ENCODE peak calls at places on chromosomes 13 and 19, in six cellular contexts. P, F, B, O, L and D are unnamed samples.

GRCh38 chr19:16247353-16248182 is 49.9 kb downstream of the AP1M1 start:
- DNase-seq in L (peak; percentile 96), P (peak; percentile 78), O (peak; percentile 78), B (peak; percentile 86), F (peak; percentile 78), D (peak; percentile 85)

GRCh38 chr19:41223431-41224234 is 4.6 kb downstream of the AXL start:
- DNase-seq in F (no peak), O (peak; percentile 61), B (no peak), L (peak; percentile 51), P (peak; percentile 38), D (peak; percentile 82)

GRCh38 chr13:98181106-98181815 is 4.2 kb upstream of the RNF113B start:
- DNase-seq in B (no peak), P (no peak), O (no peak), F (no peak), L (no peak), D (no peak)

GRCh38 chr19:42135836-42136235 is 3.6 kb upstream of the POU2F2 start:
- DNase-seq in O (no peak), F (no peak), L (no peak), B (peak; percentile 65), P (no peak), D (no peak)

GRCh38 chr19:48837081-48837524 is 812 bp upstream of the HSD17B14 start:
- DNase-seq in B (peak; percentile 41), P (peak; percentile 91), O (no peak), L (peak; percentile 91), F (peak; percentile 76), D (peak; percentile 93)

GRCh38 chr19:17303940-17304267 is 679 bp upstream of the ABHD8 start:
- DNase-seq in O (peak; percentile 53), P (no peak), L (no peak), F (no peak), B (no peak), D (no peak)

GRCh38 chr13:26599885-26600284 is 42.4 kb downstream of the WASF3 start:
- DNase-seq in F (no peak), B (no peak), O (no peak), L (no peak), P (no peak), D (no peak)

GRCh38 chr19:17206736-17207581 is 8.2 kb upstream of the USE1 start:
- DNase-seq in B (no peak), O (no peak), L (no peak), F (no peak), P (no peak), D (no peak)

GRCh38 chr13:21476893-21477472 is 17.9 kb upstream of the ZDHHC20 start:
- DNase-seq in B (peak; percentile 68), L (peak; percentile 84), F (peak; percentile 73), P (peak; percentile 86), O (peak; percentile 79), D (peak; percentile 74)

GRCh38 chr13:39536274-39536673 is 66.7 kb downstream of the LHFPL6 start:
- DNase-seq in O (no peak), F (no peak), L (no peak), P (no peak), B (no peak), D (no peak)

GRCh38 chr13:40590112-40590862 is 76.2 kb downstream of the FOXO1 start:
- DNase-seq in O (no peak), L (no peak), P (no peak), B (no peak), F (no peak), D (no peak)

GRCh38 chr13:110216403-110217041 is 90.4 kb downstream of the COL4A1 start:
- DNase-seq in F (no peak), O (no peak), P (no peak), B (no peak), L (no peak), D (no peak)

GRCh38 chr19:48354332-48354992 is 9.3 kb downstream of the TMEM143 start:
- DNase-seq in P (no peak), F (no peak), L (no peak), O (no peak), B (no peak), D (no peak)

GRCh38 chr19:12696366-12697335 is at the start of gene FBXW9:
- DNase-seq in B (peak; percentile 97), P (peak; percentile 96), F (peak; percentile 96), O (peak; percentile 93), L (peak; percentile 99), D (peak; percentile 97)

GRCh38 chr13:79780240-79780639 is 299.3 kb downstream of the NDFIP2 start:
- DNase-seq in O (peak; percentile 19), L (no peak), F (no peak), P (no peak), B (no peak), D (no peak)

GRCh38 chr19:36962346-36962745 is 46.2 kb downstream of the ZNF568 start:
- DNase-seq in O (no peak), L (no peak), F (no peak), P (no peak), B (no peak), D (no peak)

GRCh38 chr13:104683789-104684188 is 1617.6 kb upstream of the SLC10A2 start:
- DNase-seq in B (no peak), L (no peak), O (peak; percentile 24), P (no peak), F (no peak), D (no peak)

GRCh38 chr19:11401808-11402543 is 17.1 kb downstream of the RGL3 start:
- DNase-seq in L (no peak), O (no peak), F (no peak), P (no peak), B (peak; percentile 1), D (no peak)

GRCh38 chr19:43430142-43430710 is 15.5 kb downstream of the TEX101 start:
- DNase-seq in O (no peak), B (no peak), P (no peak), F (no peak), L (no peak), D (no peak)

GRCh38 chr13:67303661-67304333 is 73.7 kb upstream of the PCDH9 start:
- DNase-seq in P (no peak), O (no peak), L (no peak), F (no peak), B (no peak), D (no peak)

GRCh38 chr19:46369817-46370216 is 22.9 kb downstream of the PPP5C start:
- DNase-seq in B (no peak), F (no peak), L (no peak), P (peak; percentile 33), O (no peak), D (no peak)

GRCh38 chr13:87393358-87393757 is 277.8 kb upstream of the SLITRK5 start:
- DNase-seq in L (no peak), F (no peak), B (no peak), O (no peak), P (no peak), D (no peak)

GRCh38 chr19:42420055-42420544 is 7.1 kb downstream of the LIPE start:
- DNase-seq in F (no peak), P (peak; percentile 85), O (peak; percentile 89), L (peak; percentile 37), B (peak; percentile 77), D (no peak)

GRCh38 chr13:50631041-50631440 is 212.5 kb downstream of the DLEU7 start:
- DNase-seq in O (no peak), B (no peak), L (no peak), F (no peak), P (no peak), D (no peak)

GRCh38 chr19:11088508-11089253 is 582 bp upstream of the LDLR start:
- DNase-seq in F (peak; percentile 62), L (no peak), P (no peak), B (no peak), O (peak; percentile 71), D (peak; percentile 83)

GRCh38 chr13:113117335-113117872 is 5.2 kb upstream of the F10 start:
- DNase-seq in O (no peak), L (peak; percentile 1), P (no peak), B (no peak), F (no peak), D (peak; percentile 60)

GRCh38 chr13:113209880-113210421 is 538 bp downstream of the CUL4A start:
- DNase-seq in P (peak; percentile 73), L (peak; percentile 55), F (peak; percentile 43), O (peak; percentile 48), B (peak; percentile 81), D (peak; percentile 43)

GRCh38 chr13:113814435-113814821 is 49.4 kb downstream of the GAS6 start:
- DNase-seq in O (no peak), P (no peak), B (no peak), L (no peak), F (no peak), D (no peak)

GRCh38 chr13:108158746-108159145 is 56.6 kb downstream of the LIG4 start:
- DNase-seq in P (no peak), F (no peak), O (no peak), B (no peak), L (no peak), D (no peak)

GRCh38 chr19:7662657-7663056 is 6.2 kb upstream of the RETN start:
- DNase-seq in F (no peak), O (no peak), L (no peak), P (no peak), B (no peak), D (no peak)

GRCh38 chr13:99289674-99290337 is 17.4 kb downstream of the GPR183 start:
- DNase-seq in B (no peak), L (no peak), P (peak; percentile 80), F (no peak), O (no peak), D (no peak)

GRCh38 chr13:110138009-110138699 is 168.8 kb downstream of the COL4A1 start:
- DNase-seq in L (peak; percentile 56), O (peak; percentile 83), P (peak; percentile 82), F (peak; percentile 50), B (peak; percentile 65), D (peak; percentile 73)